ENCODE peak calls at places on chromosomes 13 and 19, in seven cellular contexts. One of them, this sample, is unnamed.

GRCh38 chr13:113881614-113882265 is 17.9 kb upstream of the GAS6 start:
- DNase-seq in GM12892: no peak
- DNase-seq in right lobe of liver: no peak
- DNase-seq in heart left ventricle: no peak
- DNase-seq in erythroblast: no peak
- DNase-seq in vagina: peak
- DNase-seq in adrenal gland: no peak
- DNase-seq in this sample: no peak

GRCh38 chr19:15394426-15394825 is 14.8 kb upstream of the AKAP8 start:
- DNase-seq in GM12892: no peak
- DNase-seq in right lobe of liver: no peak
- DNase-seq in heart left ventricle: no peak
- DNase-seq in erythroblast: peak
- DNase-seq in vagina: no peak
- DNase-seq in adrenal gland: no peak
- DNase-seq in this sample: no peak

GRCh38 chr13:99819962-99820361 is 151.6 kb downstream of the ZIC5 start:
- DNase-seq in GM12892: no peak
- DNase-seq in right lobe of liver: no peak
- DNase-seq in heart left ventricle: no peak
- DNase-seq in erythroblast: no peak
- DNase-seq in vagina: no peak
- DNase-seq in adrenal gland: no peak
- DNase-seq in this sample: no peak

GRCh38 chr19:8512115-8512967 is 1.6 kb downstream of the ZNF414 start:
- DNase-seq in GM12892: no peak
- DNase-seq in right lobe of liver: no peak
- DNase-seq in heart left ventricle: no peak
- DNase-seq in erythroblast: peak
- DNase-seq in vagina: no peak
- DNase-seq in adrenal gland: no peak
- DNase-seq in this sample: peak

GRCh38 chr13:41614671-41615519 is 157.5 kb downstream of the RGCC start:
- DNase-seq in GM12892: no peak
- DNase-seq in right lobe of liver: no peak
- DNase-seq in heart left ventricle: no peak
- DNase-seq in erythroblast: no peak
- DNase-seq in vagina: no peak
- DNase-seq in adrenal gland: no peak
- DNase-seq in this sample: no peak

GRCh38 chr19:48760514-48761221 is 5.3 kb downstream of the FGF21 start:
- DNase-seq in GM12892: no peak
- DNase-seq in right lobe of liver: no peak
- DNase-seq in heart left ventricle: no peak
- DNase-seq in erythroblast: no peak
- DNase-seq in vagina: no peak
- DNase-seq in adrenal gland: no peak
- DNase-seq in this sample: no peak

GRCh38 chr19:6260912-6261636 is 18.7 kb downstream of the MLLT1 start:
- DNase-seq in GM12892: no peak
- DNase-seq in right lobe of liver: no peak
- DNase-seq in heart left ventricle: no peak
- DNase-seq in erythroblast: no peak
- DNase-seq in vagina: no peak
- DNase-seq in adrenal gland: no peak
- DNase-seq in this sample: no peak

GRCh38 chr13:33016414-33017409 is at the start of gene KL:
- DNase-seq in GM12892: peak
- DNase-seq in right lobe of liver: peak
- DNase-seq in heart left ventricle: peak
- DNase-seq in erythroblast: peak
- DNase-seq in vagina: no peak
- DNase-seq in adrenal gland: peak
- DNase-seq in this sample: no peak

GRCh38 chr19:8702350-8702749 is 3.8 kb upstream of the ACTL9 start:
- DNase-seq in GM12892: no peak
- DNase-seq in right lobe of liver: no peak
- DNase-seq in heart left ventricle: no peak
- DNase-seq in erythroblast: no peak
- DNase-seq in vagina: no peak
- DNase-seq in adrenal gland: no peak
- DNase-seq in this sample: no peak

GRCh38 chr13:23822252-23822824 is 66.9 kb downstream of the MIPEP start:
- DNase-seq in GM12892: no peak
- DNase-seq in right lobe of liver: no peak
- DNase-seq in heart left ventricle: no peak
- DNase-seq in erythroblast: no peak
- DNase-seq in vagina: no peak
- DNase-seq in adrenal gland: no peak
- DNase-seq in this sample: no peak

GRCh38 chr19:5615756-5616327 is 6.7 kb downstream of the SAFB2 start:
- DNase-seq in GM12892: no peak
- DNase-seq in right lobe of liver: no peak
- DNase-seq in heart left ventricle: no peak
- DNase-seq in erythroblast: no peak
- DNase-seq in vagina: no peak
- DNase-seq in adrenal gland: no peak
- DNase-seq in this sample: peak

GRCh38 chr13:27966641-27967202 is 2.4 kb downstream of the CDX2 start:
- DNase-seq in GM12892: no peak
- DNase-seq in right lobe of liver: no peak
- DNase-seq in heart left ventricle: no peak
- DNase-seq in erythroblast: no peak
- DNase-seq in vagina: no peak
- DNase-seq in adrenal gland: no peak
- DNase-seq in this sample: no peak

GRCh38 chr13:96034662-96035061 is 18.5 kb downstream of the UGGT2 start:
- DNase-seq in GM12892: no peak
- DNase-seq in right lobe of liver: no peak
- DNase-seq in heart left ventricle: no peak
- DNase-seq in erythroblast: no peak
- DNase-seq in vagina: no peak
- DNase-seq in adrenal gland: no peak
- DNase-seq in this sample: no peak

GRCh38 chr13:50678464-50679162 is 164.9 kb downstream of the DLEU7 start:
- DNase-seq in GM12892: no peak
- DNase-seq in right lobe of liver: no peak
- DNase-seq in heart left ventricle: no peak
- DNase-seq in erythroblast: no peak
- DNase-seq in vagina: no peak
- DNase-seq in adrenal gland: no peak
- DNase-seq in this sample: peak

GRCh38 chr19:5172859-5173577 is 167.6 kb downstream of the PTPRS start:
- DNase-seq in GM12892: no peak
- DNase-seq in right lobe of liver: no peak
- DNase-seq in heart left ventricle: peak
- DNase-seq in erythroblast: no peak
- DNase-seq in vagina: no peak
- DNase-seq in adrenal gland: peak
- DNase-seq in this sample: peak

GRCh38 chr13:100530645-100531044 is 57.9 kb downstream of the GGACT start:
- DNase-seq in GM12892: no peak
- DNase-seq in right lobe of liver: peak
- DNase-seq in heart left ventricle: no peak
- DNase-seq in erythroblast: no peak
- DNase-seq in vagina: no peak
- DNase-seq in adrenal gland: no peak
- DNase-seq in this sample: no peak

GRCh38 chr19:8261347-8261746 is 46.8 kb downstream of the CD320 start:
- DNase-seq in GM12892: no peak
- DNase-seq in right lobe of liver: peak
- DNase-seq in heart left ventricle: no peak
- DNase-seq in erythroblast: no peak
- DNase-seq in vagina: no peak
- DNase-seq in adrenal gland: no peak
- DNase-seq in this sample: no peak

GRCh38 chr13:114071991-114072390 is 60.4 kb downstream of the RASA3 start:
- DNase-seq in GM12892: no peak
- DNase-seq in right lobe of liver: peak
- DNase-seq in heart left ventricle: peak
- DNase-seq in erythroblast: no peak
- DNase-seq in vagina: no peak
- DNase-seq in adrenal gland: peak
- DNase-seq in this sample: no peak

DNA sequence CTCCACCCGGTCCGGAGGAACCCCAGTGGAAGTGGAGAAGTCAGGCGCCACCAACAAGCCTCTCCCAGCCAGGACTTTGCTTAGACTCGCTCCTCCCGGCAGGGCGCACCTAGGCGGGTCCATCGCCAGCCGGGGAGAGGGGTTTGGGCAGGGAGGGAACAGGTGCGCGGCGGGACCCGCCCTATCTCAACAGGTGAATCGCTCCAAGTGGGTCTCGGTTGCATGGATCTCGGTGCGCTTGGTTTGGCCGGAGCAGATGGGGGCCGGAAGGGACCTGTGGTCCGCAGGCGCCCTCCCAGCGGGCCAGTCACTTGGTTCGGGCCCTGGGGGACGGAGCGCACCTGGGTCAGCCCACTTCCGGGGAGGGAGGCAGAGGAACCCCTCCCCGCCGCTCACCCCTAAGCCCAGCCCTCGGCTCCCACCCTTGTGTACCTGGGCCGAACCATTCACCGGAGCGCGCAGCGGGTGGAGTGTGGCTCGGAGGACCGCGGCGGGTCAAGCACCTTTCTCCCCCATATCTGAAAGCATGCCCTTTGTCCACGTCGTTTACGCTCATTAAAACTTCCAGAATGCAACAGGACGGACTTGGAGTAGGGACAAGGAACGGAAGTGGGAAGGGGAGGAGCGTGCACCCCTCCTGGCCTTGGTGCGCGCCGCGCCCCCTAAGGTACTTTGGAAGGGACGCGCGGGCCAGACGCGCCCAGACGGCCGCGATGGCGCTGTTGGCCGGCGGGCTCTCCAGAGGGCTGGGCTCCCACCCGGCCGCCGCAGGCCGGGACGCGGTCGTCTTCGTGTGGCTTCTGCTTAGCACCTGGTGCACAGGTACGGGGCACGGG is at the start of gene LSR:
- DNase-seq in GM12892: peak
- DNase-seq in right lobe of liver: peak
- DNase-seq in heart left ventricle: no peak
- DNase-seq in erythroblast: no peak
- DNase-seq in vagina: peak
- DNase-seq in adrenal gland: peak
- DNase-seq in this sample: no peak
- TF ChIP-seq POLR2A in GM12892: peak
- TF ChIP-seq POLR2A in right lobe of liver: peak
- TF ChIP-seq POLR2A in heart left ventricle: no peak
- TF ChIP-seq POLR2A in erythroblast: no peak
- TF ChIP-seq POLR2A in vagina: no peak
- TF ChIP-seq POLR2A in adrenal gland: peak
- TF ChIP-seq POLR2A in this sample: no peak

GRCh38 chr19:3500429-3501101 is at the start of gene DOHH:
- DNase-seq in GM12892: peak
- DNase-seq in right lobe of liver: peak
- DNase-seq in heart left ventricle: peak
- DNase-seq in erythroblast: peak
- DNase-seq in vagina: peak
- DNase-seq in adrenal gland: peak
- DNase-seq in this sample: peak
- TF ChIP-seq POLR2A in GM12892: peak
- TF ChIP-seq POLR2A in right lobe of liver: peak
- TF ChIP-seq POLR2A in heart left ventricle: no peak
- TF ChIP-seq POLR2A in erythroblast: peak
- TF ChIP-seq POLR2A in vagina: no peak
- TF ChIP-seq POLR2A in adrenal gland: peak
- TF ChIP-seq POLR2A in this sample: peak

DNA sequence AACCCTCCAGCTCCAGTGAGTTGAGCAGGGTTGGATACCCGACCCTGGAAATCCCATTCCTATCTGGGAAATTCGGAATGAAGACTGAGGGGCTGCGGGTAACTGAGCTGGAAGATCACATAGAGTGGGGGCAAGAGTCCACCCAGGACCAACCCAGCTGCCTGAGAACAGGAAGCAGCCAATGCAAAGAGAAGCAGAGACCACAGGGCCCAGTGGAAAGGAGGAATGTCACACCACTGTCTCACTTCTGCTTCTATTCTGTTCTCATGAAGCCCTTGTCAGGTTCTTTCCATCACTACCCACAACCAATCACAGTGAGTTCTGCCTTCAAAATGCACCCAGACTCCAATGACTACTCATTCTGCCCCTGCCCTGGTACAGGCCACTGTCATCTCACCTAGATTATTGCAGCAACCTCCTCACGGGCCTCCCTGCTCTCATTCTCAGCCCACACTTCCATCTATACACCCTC is 15.3 kb downstream of the DYRK1B start:
- DNase-seq in GM12892: peak
- DNase-seq in right lobe of liver: no peak
- DNase-seq in heart left ventricle: no peak
- DNase-seq in erythroblast: no peak
- DNase-seq in vagina: no peak
- DNase-seq in adrenal gland: no peak
- DNase-seq in this sample: no peak
- TF ChIP-seq POLR2A in GM12892: no peak
- TF ChIP-seq POLR2A in right lobe of liver: no peak
- TF ChIP-seq POLR2A in heart left ventricle: no peak
- TF ChIP-seq POLR2A in erythroblast: no peak
- TF ChIP-seq POLR2A in vagina: no peak
- TF ChIP-seq POLR2A in adrenal gland: no peak
- TF ChIP-seq POLR2A in this sample: no peak

GRCh38 chr19:11766597-11767591 is at the start of gene ZNF441:
- DNase-seq in GM12892: peak
- DNase-seq in right lobe of liver: peak
- DNase-seq in heart left ventricle: peak
- DNase-seq in erythroblast: peak
- DNase-seq in vagina: peak
- DNase-seq in adrenal gland: peak
- DNase-seq in this sample: peak
- TF ChIP-seq POLR2A in GM12892: peak
- TF ChIP-seq POLR2A in right lobe of liver: peak
- TF ChIP-seq POLR2A in heart left ventricle: no peak
- TF ChIP-seq POLR2A in erythroblast: peak
- TF ChIP-seq POLR2A in vagina: no peak
- TF ChIP-seq POLR2A in adrenal gland: peak
- TF ChIP-seq POLR2A in this sample: peak

DNA sequence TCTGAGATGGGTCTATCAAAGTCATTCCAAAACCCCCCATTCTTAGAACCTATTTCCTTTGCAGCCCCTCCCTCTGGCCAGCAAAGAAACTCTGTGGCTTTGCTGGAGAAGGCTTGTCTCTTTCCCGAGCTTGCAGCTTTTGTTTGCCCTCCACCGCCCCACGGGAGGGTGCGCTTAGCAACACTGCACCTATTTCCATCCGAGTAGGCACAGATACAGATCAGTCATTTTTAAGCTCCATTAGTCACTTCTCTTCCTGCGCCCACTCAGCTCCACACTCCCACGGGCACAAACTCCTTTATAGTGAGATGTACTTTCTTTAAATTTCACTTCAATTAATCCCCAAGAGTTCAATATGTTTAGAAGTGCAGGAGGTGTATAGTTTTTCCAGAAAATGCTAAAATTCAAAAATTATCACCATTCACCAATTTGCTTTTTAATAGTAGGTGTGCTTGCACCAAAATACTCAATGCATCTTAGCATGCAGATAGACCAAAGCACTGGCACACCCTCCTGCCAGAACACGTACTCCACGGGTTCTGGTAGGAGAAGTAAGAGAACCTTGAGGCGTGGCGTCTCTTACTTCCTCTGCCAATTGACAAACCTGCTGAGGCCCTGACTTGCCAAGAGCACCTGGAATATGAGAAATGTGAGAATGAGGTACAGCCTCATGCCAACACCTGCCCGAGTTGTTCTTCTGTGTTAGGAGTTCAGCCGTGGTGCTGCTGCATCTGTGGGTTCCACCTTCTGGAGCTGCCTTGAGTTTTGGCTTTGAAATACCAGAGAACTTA is 183.7 kb downstream of the TEX29 start:
- DNase-seq in GM12892: no peak
- DNase-seq in right lobe of liver: no peak
- DNase-seq in heart left ventricle: no peak
- DNase-seq in erythroblast: no peak
- DNase-seq in vagina: no peak
- DNase-seq in adrenal gland: no peak
- DNase-seq in this sample: no peak
- TF ChIP-seq POLR2A in GM12892: no peak
- TF ChIP-seq POLR2A in right lobe of liver: no peak
- TF ChIP-seq POLR2A in heart left ventricle: no peak
- TF ChIP-seq POLR2A in erythroblast: no peak
- TF ChIP-seq POLR2A in vagina: no peak
- TF ChIP-seq POLR2A in adrenal gland: no peak
- TF ChIP-seq POLR2A in this sample: no peak